ENCODE peak calls at places on chromosomes 5 and 9, in nine cellular contexts. C is GM12878, Q is A549, Z is SK-N-SH, P is tibial nerve, K is HepG2, N is suprapubic skin, D is stomach, U is sigmoid colon. H is an unnamed sample. For H3K9me3, the result is how much of the 10 kb centered on the place peaks cover.

GRCh38 chr9:133429216-133429613 is 7.0 kb downstream of the ADAMTS13 start:
- DNase-seq in C (no peak), Q (no peak), Z (no peak), P (no peak), K (no peak), N (no peak), D (no peak), U (no peak), H (no peak)

GRCh38 chr9:79692857-79693571 is 121.2 kb downstream of the TLE4 start:
- DNase-seq in C (no peak), Q (no peak), Z (no peak), P (no peak), K (no peak), N (no peak), D (no peak), U (no peak), H (no peak)

GRCh38 chr9:21993893-21994525 is at the start of gene CDKN2A:
- DNase-seq in C (no peak), Q (no peak), Z (peak), P (no peak), K (no peak), N (no peak), D (peak), U (no peak), H (peak)

GRCh38 chr5:124678478-124678877 is 68.0 kb downstream of the ZNF608 start:
- DNase-seq in C (no peak), Q (no peak), Z (no peak), P (no peak), K (no peak), N (no peak), D (no peak), U (peak), H (no peak)

GRCh38 chr5:158852622-158853021 is 247.1 kb downstream of the EBF1 start:
- DNase-seq in C (no peak), Q (no peak), Z (no peak), P (no peak), K (no peak), N (no peak), D (no peak), U (no peak), H (no peak)

GRCh38 chr5:16810503-16810854 is 125.6 kb downstream of the MYO10 start:
- DNase-seq in C (no peak), Q (no peak), Z (no peak), P (no peak), K (no peak), N (no peak), D (no peak), U (no peak), H (no peak)

GRCh38 chr5:163696270-163696887 is 191.0 kb downstream of the MAT2B start:
- DNase-seq in C (peak), Q (peak), Z (peak), P (peak), K (peak), N (no peak), D (no peak), U (no peak), H (no peak)

GRCh38 chr5:178940569-178941360 is at the start of gene ZNF454:
- DNase-seq in C (no peak), Q (no peak), Z (peak), P (peak), K (no peak), N (peak), D (peak), U (peak), H (peak)

GRCh38 chr9:110768887-110769286 is 100.3 kb downstream of the MUSK start:
- DNase-seq in C (no peak), Q (no peak), Z (no peak), P (peak), K (no peak), N (no peak), D (no peak), U (no peak), H (no peak)

GRCh38 chr9:91771027-91771426 is 179.0 kb downstream of the ROR2 start:
- DNase-seq in C (no peak), Q (peak), Z (no peak), P (no peak), K (no peak), N (no peak), D (no peak), U (peak), H (peak)

GRCh38 chr5:157168286-157168685 is 2.2 kb upstream of the GARIN3 start:
- DNase-seq in C (no peak), Q (no peak), Z (no peak), P (no peak), K (no peak), N (no peak), D (no peak), U (no peak), H (no peak)

GRCh38 chr5:95712347-95712958 is 18.7 kb upstream of the RHOBTB3 start:
- DNase-seq in C (no peak), Q (peak), Z (peak), P (no peak), K (no peak), N (no peak), D (no peak), U (no peak), H (no peak)

GRCh38 chr5:141881886-141882285 is 3.7 kb upstream of the PCDH1 start:
- DNase-seq in C (no peak), Q (no peak), Z (peak), P (no peak), K (no peak), N (no peak), D (no peak), U (no peak), H (no peak)

GRCh38 chr5:65721775-65722574 is at the start of the genes NLN and SGTB:
- DNase-seq in C (no peak), Q (peak), Z (peak), P (peak), K (peak), N (peak), D (peak), U (peak), H (peak)

GRCh38 chr5:65873181-65873580 is 53.2 kb upstream of the ERBIN start:
- DNase-seq in C (no peak), Q (no peak), Z (no peak), P (no peak), K (no peak), N (no peak), D (no peak), U (no peak), H (no peak)

GRCh38 chr9:92135576-92135975 is 20.4 kb upstream of the SPTLC1 start:
- DNase-seq in C (no peak), Q (no peak), Z (no peak), P (no peak), K (no peak), N (no peak), D (no peak), U (no peak), H (no peak)

GRCh38 chr5:134510970-134511795 is 14.3 kb upstream of the JADE2 start:
- DNase-seq in C (no peak), Q (peak), Z (no peak), P (no peak), K (peak), N (no peak), D (no peak), U (no peak), H (no peak)

GRCh38 chr9:99340281-99340680 is 118.2 kb downstream of the SEC61B start:
- DNase-seq in C (no peak), Q (no peak), Z (no peak), P (no peak), K (no peak), N (no peak), D (no peak), U (no peak), H (no peak)

GRCh38 chr5:143219696-143220095 is 183.8 kb downstream of the NR3C1 start:
- DNase-seq in C (no peak), Q (no peak), Z (no peak), P (no peak), K (no peak), N (no peak), D (no peak), U (no peak), H (no peak)

GRCh38 chr9:115254217-115254616 is 136.3 kb upstream of the TNC start:
- DNase-seq in C (no peak), Q (no peak), Z (no peak), P (no peak), K (no peak), N (no peak), D (no peak), U (no peak), H (no peak)

GRCh38 chr9:78187763-78188495 is 47.9 kb upstream of the CEP78 start:
- DNase-seq in C (no peak), Q (no peak), Z (no peak), P (peak), K (no peak), N (no peak), D (no peak), U (no peak), H (no peak)

GRCh38 chr5:150410524-150411244 is 2.0 kb downstream of the CD74 start:
- DNase-seq in C (peak), Q (peak), Z (peak), P (peak), K (peak), N (no peak), D (peak), U (peak), H (peak)

GRCh38 chr5:97134634-97135033 is 7.8 kb downstream of the LIX1 start:
- DNase-seq in C (no peak), Q (no peak), Z (no peak), P (no peak), K (no peak), N (no peak), D (no peak), U (no peak), H (no peak)

GRCh38 chr9:135758056-135758455 is 56.1 kb downstream of the KCNT1 start:
- DNase-seq in C (no peak), Q (no peak), Z (no peak), P (no peak), K (no peak), N (no peak), D (no peak), U (no peak), H (no peak)

GRCh38 chr5:78360674-78361225 is 333 bp downstream of the SCAMP1 start:
- DNase-seq in C (no peak), Q (no peak), Z (peak), P (no peak), K (no peak), N (peak), D (peak), U (peak), H (peak)

GRCh38 chr9:13860926-13861325 is 453.0 kb downstream of the NFIB start:
- DNase-seq in C (no peak), Q (no peak), Z (no peak), P (no peak), K (no peak), N (no peak), D (no peak), U (no peak), H (no peak)

GRCh38 chr9:92292338-92293074 is 991 bp downstream of the IARS1 start:
- DNase-seq in C (no peak), Q (peak), Z (peak), P (no peak), K (peak), N (no peak), D (no peak), U (no peak), H (no peak)

GRCh38 chr5:100623719-100624118 is 88.5 kb downstream of the FAM174A start:
- DNase-seq in C (no peak), Q (peak), Z (no peak), P (no peak), K (no peak), N (no peak), D (no peak), U (no peak), H (no peak)

GRCh38 chr9:94802795-94803194 is 76.3 kb downstream of the AOPEP start:
- DNase-seq in C (peak), Q (no peak), Z (no peak), P (no peak), K (no peak), N (no peak), D (no peak), U (no peak), H (no peak)

GRCh38 chr5:112923148-112923917 is 1.3 kb upstream of the REEP5 start:
- DNase-seq in C (peak), Q (no peak), Z (no peak), P (no peak), K (no peak), N (no peak), D (no peak), U (no peak), H (no peak)

GRCh38 chr9:35074791-35075190 is 2.4 kb upstream of the VCP start:
- DNase-seq in C (no peak), Q (no peak), Z (no peak), P (no peak), K (no peak), N (no peak), D (no peak), U (peak), H (no peak)

GRCh38 chr5:91137647-91138046 is 245.5 kb downstream of the ARRDC3 start:
- DNase-seq in C (no peak), Q (no peak), Z (no peak), P (no peak), K (no peak), N (no peak), D (no peak), U (no peak), H (no peak)

GRCh38 chr9:120402741-120403542 is 177.0 kb downstream of the CDK5RAP2 start:
- DNase-seq in C (no peak), Q (peak), Z (no peak), P (no peak), K (no peak), N (no peak), D (no peak), U (peak), H (no peak)

GRCh38 chr5:11082546-11082945 is 321.5 kb upstream of the DAP start:
- DNase-seq in C (no peak), Q (no peak), Z (no peak), P (no peak), K (no peak), N (no peak), D (no peak), U (no peak), H (no peak)

GRCh38 chr9:123267481-123268239 is 726 bp downstream of the STRBP start:
- DNase-seq in C (no peak), Q (no peak), Z (peak), P (no peak), K (no peak), N (peak), D (peak), U (peak), H (peak)

GRCh38 chr5:3715048-3715447 is 119.4 kb downstream of the IRX1 start:
- DNase-seq in C (no peak), Q (no peak), Z (no peak), P (peak), K (no peak), N (no peak), D (no peak), U (no peak), H (no peak)

GRCh38 chr9:116174347-116174746 is 20.8 kb downstream of the PAPPA start:
- DNase-seq in C (no peak), Q (peak), Z (no peak), P (no peak), K (peak), N (no peak), D (no peak), U (no peak), H (no peak)

GRCh38 chr5:169637856-169638190 is 748 bp downstream of the DOCK2 start:
- DNase-seq in C (no peak), Q (no peak), Z (no peak), P (no peak), K (no peak), N (no peak), D (peak), U (no peak), H (no peak)

GRCh38 chr9:130126721-130127429 is 45.3 kb upstream of the NCS1 start:
- DNase-seq in C (no peak), Q (no peak), Z (no peak), P (no peak), K (no peak), N (no peak), D (no peak), U (no peak), H (no peak)

GRCh38 chr9:130124471-130124870 is 47.7 kb upstream of the NCS1 start:
- DNase-seq in C (no peak), Q (no peak), Z (no peak), P (no peak), K (no peak), N (no peak), D (no peak), U (no peak), H (peak)

GRCh38 chr9:130129425-130130061 is 42.7 kb upstream of the NCS1 start:
- DNase-seq in C (no peak), Q (no peak), Z (no peak), P (no peak), K (no peak), N (no peak), D (no peak), U (no peak), H (no peak)

GRCh38 chr9:130128782-130129424 is 43.3 kb upstream of the NCS1 start:
- DNase-seq in C (peak), Q (no peak), Z (no peak), P (peak), K (no peak), N (no peak), D (no peak), U (no peak), H (no peak)

DNA sequence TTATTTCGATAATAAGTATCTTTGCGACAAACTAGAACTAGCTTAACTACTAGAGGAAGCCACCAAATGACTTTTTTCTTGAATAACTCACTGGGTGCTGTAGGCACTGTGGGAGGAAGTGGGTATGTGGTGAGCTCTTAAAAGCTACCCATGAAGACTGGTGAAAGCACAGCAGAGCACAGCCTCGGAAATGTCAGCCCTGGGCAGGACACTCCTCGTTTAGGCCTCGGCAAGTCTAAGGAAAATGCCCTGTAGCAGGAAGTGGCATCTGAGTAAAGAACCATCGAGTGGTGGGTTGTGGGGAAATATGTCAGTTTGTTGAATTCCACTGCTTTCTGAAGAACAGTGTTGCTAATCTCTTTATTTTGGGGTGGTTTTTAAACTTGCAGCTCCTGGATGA is 44.0 kb upstream of the NCS1 start:
- DNase-seq in C (peak), Q (no peak), Z (no peak), P (no peak), K (no peak), N (no peak), D (peak), U (no peak), H (no peak)
- TF ChIP-seq EP300 in C (no peak), Q (no peak), Z (no peak), P (no peak), K (no peak), N (no peak), D (no peak), U (no peak), H (no peak)

GRCh38 chr5:149406979-149407306 is 27.9 kb upstream of the IL17B start:
- DNase-seq in C (no peak), Q (no peak), Z (no peak), P (no peak), K (no peak), N (no peak), D (no peak), U (no peak), H (no peak)
- H3K27ac ChIP-seq in C (no peak), Q (peak), Z (peak), P (peak), K (no peak), N (peak), D (peak), U (peak), H (peak)

GRCh38 chr5:36049949-36050348 is 16.7 kb downstream of the UGT3A2 start:
- DNase-seq in C (no peak), Q (no peak), Z (no peak), P (no peak), K (no peak), N (no peak), D (no peak), U (no peak), H (no peak)

GRCh38 chr5:36040651-36041536 is 25.8 kb downstream of the UGT3A2 start:
- DNase-seq in C (no peak), Q (no peak), Z (no peak), P (no peak), K (peak), N (no peak), D (no peak), U (no peak), H (no peak)

GRCh38 chr5:36041537-36041845 is 25.2 kb downstream of the UGT3A2 start:
- DNase-seq in C (no peak), Q (no peak), Z (no peak), P (no peak), K (no peak), N (no peak), D (no peak), U (no peak), H (no peak)

GRCh38 chr5:36047375-36048160 is 19.1 kb downstream of the UGT3A2 start:
- DNase-seq in C (no peak), Q (no peak), Z (no peak), P (no peak), K (no peak), N (no peak), D (no peak), U (no peak), H (no peak)

GRCh38 chr5:36045895-36046294 is 20.8 kb downstream of the UGT3A2 start:
- DNase-seq in C (no peak), Q (no peak), Z (no peak), P (no peak), K (no peak), N (no peak), D (no peak), U (no peak), H (no peak)
- H3K9me3 ChIP-seq in C (under half), Q (under half), Z (under half), P (under half), K (under half), N (under half), D (under half), U (under half), H (under half)

DNA sequence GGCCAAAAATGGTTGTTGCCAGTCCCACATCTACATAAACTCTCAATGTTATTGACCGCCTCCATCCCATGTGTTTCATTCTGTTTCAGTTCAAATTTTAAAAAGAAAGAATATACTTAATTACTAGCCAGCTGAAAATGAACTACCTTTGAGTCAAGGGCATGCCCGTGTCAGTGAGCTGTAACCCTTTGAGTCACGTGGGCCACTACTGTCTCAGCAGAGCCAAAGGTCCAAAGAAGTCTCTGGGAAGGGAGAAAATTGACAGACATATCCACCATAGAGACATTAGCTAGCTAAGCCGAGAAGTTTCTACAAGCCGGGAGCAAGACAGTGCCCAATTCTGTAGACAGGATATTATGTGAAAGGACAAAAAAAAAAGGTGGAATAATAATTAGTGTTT is 59.7 kb downstream of the NIM1K start:
- DNase-seq in C (no peak), Q (no peak), Z (no peak), P (no peak), K (no peak), N (no peak), D (no peak), U (no peak), H (no peak)
- TF ChIP-seq EP300 in C (no peak), Q (no peak), Z (no peak), P (no peak), K (no peak), N (no peak), D (no peak), U (no peak), H (no peak)

GRCh38 chr5:66959668-66960067 is 236.9 kb downstream of the CD180 start:
- DNase-seq in C (no peak), Q (peak), Z (no peak), P (no peak), K (peak), N (no peak), D (no peak), U (no peak), H (no peak)
- H3K27ac ChIP-seq in C (no peak), Q (peak), Z (peak), P (no peak), K (no peak), N (peak), D (peak), U (peak), H (no peak)